ENCODE peak calls at places on chromosomes 3 and 15, in six cellular contexts. G is A673, K is lung, I is aorta, X is GM23248, W is cardiac muscle cell. V is an unnamed sample. For H3K36me3 and H3K4me1, the result is how much of the 10 kb centered on the place peaks cover.

GRCh38 chr15:85554852-85555521 is 174.6 kb downstream of the AKAP13 start:
- DNase-seq in G (no peak), K (no peak), I (no peak), X (no peak), W (no peak), V (no peak)

GRCh38 chr3:113532698-113533533 is 561 bp downstream of the SIDT1 start:
- DNase-seq in G (peak), K (no peak), I (peak), X (peak), W (peak), V (peak)

GRCh38 chr15:37134244-37134643 is 33.9 kb upstream of the MEIS2 start:
- DNase-seq in G (no peak), K (no peak), I (no peak), X (peak), W (no peak), V (no peak)

GRCh38 chr3:11499144-11499543 is 144.6 kb downstream of the VGLL4 start:
- DNase-seq in G (no peak), K (no peak), I (no peak), X (peak), W (no peak), V (no peak)

GRCh38 chr15:37028609-37029287 is 71.6 kb downstream of the MEIS2 start:
- DNase-seq in G (peak), K (no peak), I (no peak), X (peak), W (no peak), V (no peak)

GRCh38 chr3:5694267-5694666 is 506.8 kb downstream of the EDEM1 start:
- DNase-seq in G (no peak), K (no peak), I (no peak), X (no peak), W (no peak), V (no peak)

GRCh38 chr15:64640146-64640868 is 135.1 kb downstream of the RBPMS2 start:
- DNase-seq in G (no peak), K (no peak), I (no peak), X (no peak), W (no peak), V (peak)

GRCh38 chr3:14717307-14717706 is 42.4 kb downstream of the C3orf20 start:
- DNase-seq in G (no peak), K (no peak), I (no peak), X (no peak), W (no peak), V (no peak)

GRCh38 chr3:136787226-136787793 is 31.6 kb upstream of the SLC35G2 start:
- DNase-seq in G (peak), K (no peak), I (peak), X (peak), W (peak), V (peak)

GRCh38 chr15:35481992-35482391 is 64.0 kb downstream of the DPH6 start:
- DNase-seq in G (peak), K (no peak), I (no peak), X (peak), W (no peak), V (no peak)

GRCh38 chr3:172098698-172099494 is 59.5 kb downstream of the FNDC3B start:
- DNase-seq in G (no peak), K (no peak), I (no peak), X (no peak), W (peak), V (no peak)

GRCh38 chr15:57205999-57206398 is 170.3 kb upstream of the CGNL1 start:
- DNase-seq in G (peak), K (no peak), I (no peak), X (no peak), W (no peak), V (no peak)

GRCh38 chr15:98853593-98854420 is 153.8 kb downstream of the PGPEP1L start:
- DNase-seq in G (no peak), K (no peak), I (no peak), X (peak), W (peak), V (no peak)

GRCh38 chr15:54803139-54803808 is 393.5 kb downstream of the RSL24D1 start:
- DNase-seq in G (no peak), K (no peak), I (no peak), X (no peak), W (no peak), V (no peak)

GRCh38 chr15:89199734-89200133 is 21.6 kb downstream of the RLBP1 start:
- DNase-seq in G (no peak), K (no peak), I (no peak), X (no peak), W (peak), V (no peak)

GRCh38 chr3:126345231-126345630 is 12.0 kb downstream of the KLF15 start:
- DNase-seq in G (no peak), K (no peak), I (no peak), X (no peak), W (no peak), V (no peak)

GRCh38 chr3:126347543-126348161 is 9.6 kb downstream of the KLF15 start:
- DNase-seq in G (no peak), K (no peak), I (peak), X (no peak), W (no peak), V (peak)

GRCh38 chr3:126345641-126346460 is 11.4 kb downstream of the KLF15 start:
- DNase-seq in G (no peak), K (no peak), I (peak), X (no peak), W (no peak), V (peak)

GRCh38 chr3:126348308-126348920 is 8.8 kb downstream of the KLF15 start:
- DNase-seq in G (peak), K (no peak), I (no peak), X (peak), W (no peak), V (no peak)

DNA sequence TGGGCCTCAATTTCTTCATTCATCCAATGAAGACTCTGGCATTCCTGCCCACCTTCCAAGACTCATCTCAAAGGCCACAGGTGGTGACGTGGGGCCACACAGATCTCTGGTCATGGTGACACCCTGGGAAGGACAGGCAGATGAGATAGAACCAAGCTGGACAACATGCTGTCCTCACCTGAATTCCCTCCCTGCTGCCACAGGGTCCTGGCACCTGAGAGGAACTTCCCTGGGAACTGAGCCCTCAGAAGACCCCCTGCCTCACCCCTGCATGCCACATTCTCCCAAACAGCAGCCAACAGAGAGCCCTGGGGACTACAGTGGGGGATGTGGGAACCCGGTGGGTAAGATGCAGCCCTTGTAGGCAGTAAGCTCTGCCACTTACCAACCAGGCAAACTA is 10.7 kb downstream of the KLF15 start:
- DNase-seq in G (no peak), K (no peak), I (peak), X (no peak), W (no peak), V (no peak)
- H3K36me3 ChIP-seq in G (under half), K (under half), I (under half), X (under half), W (under half), V (under half)

GRCh38 chr15:63354771-63355650 is 26.6 kb downstream of the CA12 start:
- DNase-seq in G (no peak), K (no peak), I (no peak), X (no peak), W (no peak), V (no peak)
- H3K4me1 ChIP-seq in G (under half), K (under half), I (under half), X (under half), W (under half), V (under half)

GRCh38 chr3:110226645-110227044 is 845.0 kb upstream of the NECTIN3 start:
- DNase-seq in G (no peak), K (no peak), I (no peak), X (no peak), W (no peak), V (no peak)

DNA sequence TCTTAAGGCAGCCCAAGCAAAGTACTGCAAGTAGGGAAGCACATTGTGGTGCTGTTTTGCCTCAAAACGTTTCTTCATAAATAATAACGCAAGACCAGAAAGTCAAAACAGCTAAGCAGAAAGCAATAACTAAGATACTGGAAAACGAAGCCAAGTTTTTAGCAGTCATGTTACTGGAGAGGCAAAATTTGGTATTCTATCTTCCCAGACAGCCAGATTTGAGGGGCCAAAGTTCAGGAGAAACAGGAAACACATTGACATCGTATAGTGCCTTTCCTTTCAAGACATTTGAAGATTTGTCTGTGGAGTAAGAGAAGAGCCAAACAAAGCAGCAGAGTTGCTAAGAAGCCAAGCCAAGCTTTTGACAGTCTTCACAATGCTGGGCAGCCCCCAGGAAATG is 843.6 kb upstream of the NECTIN3 start:
- DNase-seq in G (peak), K (no peak), I (no peak), X (no peak), W (no peak), V (no peak)
- H3K27ac ChIP-seq in G (no peak), K (no peak), I (no peak), X (no peak), W (no peak), V (no peak)

GRCh38 chr3:13371100-13372075 is 48.7 kb downstream of the NUP210 start:
- DNase-seq in G (no peak), K (no peak), I (no peak), X (no peak), W (no peak), V (peak)

GRCh38 chr3:13373975-13374586 is 46.0 kb downstream of the NUP210 start:
- DNase-seq in G (no peak), K (no peak), I (no peak), X (no peak), W (no peak), V (no peak)

GRCh38 chr3:13372126-13372525 is 48.0 kb downstream of the NUP210 start:
- DNase-seq in G (no peak), K (no peak), I (no peak), X (no peak), W (no peak), V (no peak)

GRCh38 chr3:13370609-13371008 is 49.5 kb downstream of the NUP210 start:
- DNase-seq in G (no peak), K (no peak), I (no peak), X (no peak), W (no peak), V (no peak)

GRCh38 chr3:13372656-13373055 is 47.5 kb downstream of the NUP210 start:
- DNase-seq in G (no peak), K (no peak), I (no peak), X (no peak), W (no peak), V (no peak)
- H3K36me3 ChIP-seq in G (under half), K (under half), I (under half), X (under half), W (under half), V (half or more)

GRCh38 chr15:69435980-69436379 is 16.6 kb upstream of the RPLP1 start:
- DNase-seq in G (no peak), K (no peak), I (no peak), X (no peak), W (no peak), V (no peak)

GRCh38 chr15:69434679-69435078 is 17.9 kb upstream of the RPLP1 start:
- DNase-seq in G (no peak), K (no peak), I (no peak), X (no peak), W (no peak), V (no peak)

GRCh38 chr15:69434236-69434635 is 18.4 kb upstream of the RPLP1 start:
- DNase-seq in G (no peak), K (no peak), I (no peak), X (no peak), W (no peak), V (no peak)

GRCh38 chr15:69439623-69440022 is 13.0 kb upstream of the RPLP1 start:
- DNase-seq in G (no peak), K (no peak), I (no peak), X (no peak), W (no peak), V (no peak)

GRCh38 chr15:69433831-69434230 is 18.8 kb upstream of the RPLP1 start:
- DNase-seq in G (no peak), K (no peak), I (no peak), X (no peak), W (no peak), V (no peak)
- H3K4me1 ChIP-seq in G (under half), K (under half), I (under half), X (under half), W (under half), V (under half)

GRCh38 chr3:184177331-184177731 is 2.7 kb downstream of the AP2M1 start:
- DNase-seq in G (peak), K (no peak), I (peak), X (peak), W (peak), V (no peak)
- H3K27ac ChIP-seq in G (peak), K (no peak), I (peak), X (peak), W (peak), V (peak)

GRCh38 chr15:67192185-67192584 is 62.3 kb downstream of the AAGAB start:
- DNase-seq in G (no peak), K (no peak), I (no peak), X (no peak), W (no peak), V (no peak)
- H3K36me3 ChIP-seq in G (under half), K (under half), I (under half), X (under half), W (under half), V (half or more)